ENCODE peak calls at places on chromosome 7, in nine cellular contexts. X is PC-9; H is colonic mucosa; Y is ovary; T is tibial nerve; S is CD4-positive, alpha-beta T cell; F is astrocyte; G is naive thymus-derived CD4-positive, alpha-beta T cell; E is left ventricle myocardium inferior. J is an unnamed sample.
A peak's percentile ranks its signal among the peaks of the same experiment; 100 is the strongest.

GRCh38 chr7:15684036-15684815 is 2.3 kb downstream of the MEOX2 start:
- DNase-seq in X (no peak), H (no peak), Y (no peak), T (no peak), S (no peak), F (no peak), G (no peak), E (no peak), J (no peak)

GRCh38 chr7:44735403-44736165 is 13.1 kb upstream of the ZMIZ2 start:
- DNase-seq in X (peak; percentile 99), H (no peak), Y (no peak), T (no peak), S (no peak), F (peak; percentile 98), G (no peak), E (no peak), J (no peak)

GRCh38 chr7:6012355-6013104 is 3.5 kb downstream of the AIMP2 start:
- DNase-seq in X (no peak), H (peak; percentile 68), Y (no peak), T (no peak), S (no peak), F (no peak), G (no peak), E (no peak), J (no peak)

GRCh38 chr7:671415-672042 is 55.0 kb upstream of the DNAAF5 start:
- DNase-seq in X (peak; percentile 12), H (no peak), Y (no peak), T (no peak), S (no peak), F (no peak), G (no peak), E (no peak), J (no peak)

GRCh38 chr7:34158754-34159153 is 253.4 kb downstream of the BMPER start:
- DNase-seq in X (no peak), H (no peak), Y (no peak), T (no peak), S (no peak), F (no peak), G (no peak), E (no peak), J (no peak)

GRCh38 chr7:116546054-116546453 is 21.2 kb downstream of the CAV1 start:
- DNase-seq in X (no peak), H (no peak), Y (no peak), T (no peak), S (no peak), F (no peak), G (no peak), E (peak; percentile 15), J (no peak)

GRCh38 chr7:82897500-82897899 is 265.2 kb downstream of the PCLO start:
- DNase-seq in X (no peak), H (no peak), Y (no peak), T (no peak), S (no peak), F (no peak), G (no peak), E (no peak), J (no peak)

GRCh38 chr7:80870806-80871205 is 48.0 kb downstream of the SEMA3C start:
- DNase-seq in X (no peak), H (no peak), Y (no peak), T (no peak), S (no peak), F (no peak), G (no peak), E (no peak), J (no peak)

GRCh38 chr7:75961194-75961593 is 33.2 kb downstream of the TMEM120A start:
- DNase-seq in X (no peak), H (no peak), Y (no peak), T (no peak), S (no peak), F (no peak), G (no peak), E (no peak), J (no peak)

GRCh38 chr7:32958046-32959025 is 1.1 kb downstream of the FKBP9 start:
- DNase-seq in X (no peak), H (peak; percentile 58), Y (no peak), T (peak; percentile 55), S (no peak), F (peak; percentile 39), G (no peak), E (peak; percentile 64), J (peak; percentile 43)

GRCh38 chr7:158811894-158812293 is 17.4 kb downstream of the ESYT2 start:
- DNase-seq in X (no peak), H (no peak), Y (no peak), T (peak; percentile 37), S (no peak), F (no peak), G (no peak), E (no peak), J (no peak)

DNA sequence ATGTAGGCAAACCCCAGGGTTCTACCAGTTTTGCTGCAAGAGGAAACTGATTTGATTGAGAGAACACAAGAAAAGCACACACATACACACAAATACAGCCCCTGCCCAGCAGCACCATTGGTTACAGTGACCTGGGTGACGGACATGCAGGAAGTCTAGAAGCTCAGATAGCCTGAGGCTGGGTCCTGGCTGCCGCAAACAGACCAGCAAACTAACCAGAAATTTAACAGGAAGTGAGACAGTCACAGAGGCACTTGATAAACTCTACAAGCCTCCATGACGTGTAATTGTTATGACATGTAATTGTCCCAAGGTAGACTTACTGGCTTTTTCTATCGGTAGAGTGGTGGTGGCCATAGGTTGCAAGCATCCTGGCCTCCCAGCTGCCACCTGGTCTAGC is 58.9 kb downstream of the PRKAR2B start:
- DNase-seq in X (peak; percentile 71), H (no peak), Y (no peak), T (no peak), S (no peak), F (peak; percentile 5), G (no peak), E (no peak), J (no peak)
- H3K27ac ChIP-seq in X (no peak overlapping the region), H (no peak overlapping the region), Y (no peak overlapping the region), T (no peak overlapping the region), S (no peak overlapping the region), F (no peak overlapping the region), G (no peak overlapping the region), E (no peak overlapping the region), J (no peak overlapping the region)

GRCh38 chr7:55019691-55020480 is 1.1 kb downstream of the EGFR start:
- DNase-seq in X (no peak), H (peak; percentile 54), Y (peak; percentile 57), T (no peak), S (no peak), F (no peak), G (no peak), E (peak; percentile 24), J (peak; percentile 53)
- H3K27ac ChIP-seq in X (peak overlapping the region; percentile 68), H (peak overlapping the region; percentile 82), Y (peak overlapping the region; percentile 88), T (peak overlapping the region; percentile 91), S (no peak overlapping the region), F (peak overlapping the region; percentile 87), G (no peak overlapping the region), E (peak overlapping the region; percentile 96), J (peak overlapping the region; percentile 87)

GRCh38 chr7:54811925-54812264 is 52.9 kb upstream of the SEC61G start:
- DNase-seq in X (no peak), H (no peak), Y (no peak), T (no peak), S (no peak), F (peak; percentile 86), G (no peak), E (no peak), J (peak; percentile 18)
- H3K27ac ChIP-seq in X (no peak overlapping the region), H (no peak overlapping the region), Y (no peak overlapping the region), T (no peak overlapping the region), S (no peak overlapping the region), F (peak overlapping the region; percentile 87), G (no peak overlapping the region), E (peak overlapping the region; percentile 69), J (no peak overlapping the region)

GRCh38 chr7:13017325-13017853 is 330.0 kb downstream of the ARL4A start:
- DNase-seq in X (peak; percentile 68), H (no peak), Y (no peak), T (no peak), S (no peak), F (peak; percentile 80), G (no peak), E (no peak), J (no peak)
- H3K27ac ChIP-seq in X (peak overlapping the region; percentile 19), H (peak overlapping the region; percentile 24), Y (no peak overlapping the region), T (no peak overlapping the region), S (no peak overlapping the region), F (peak overlapping the region; percentile 69), G (no peak overlapping the region), E (no peak overlapping the region), J (no peak overlapping the region)